ENCODE peak calls at places on chromosomes 13 and 19, in ten cellular contexts. C is glutamatergic neuron; S is GM12865; Y is CD4-positive, alpha-beta T cell; B is neural progenitor cell; G is progenitor cell of endocrine pancreas; Q is colonic mucosa; Z is type B pancreatic cell; M is fibroblast of the aortic adventitia; L is psoas muscle. A is an unnamed sample.

GRCh38 chr19:17681505-17682125 is 6.5 kb downstream of the UNC13A start:
- DNase-seq in Z (no peak), M (peak; percentile 60), G (peak; percentile 54), Y (no peak), Q (peak; percentile 25), C (peak; percentile 60), L (no peak), B (peak; percentile 86), S (peak; percentile 36), A (peak; percentile 78)

GRCh38 chr19:45045671-45046353 is 7.0 kb downstream of the CLASRP start:
- DNase-seq in C (no peak), Z (no peak), M (no peak), Y (no peak), G (no peak), Q (no peak), B (no peak), L (no peak), S (no peak), A (no peak)

GRCh38 chr19:32418155-32418554 is 12.6 kb downstream of the DPY19L3 start:
- DNase-seq in Q (no peak), Y (no peak), B (no peak), C (no peak), L (no peak), Z (no peak), M (no peak), S (no peak), G (no peak), A (no peak)

GRCh38 chr13:51643882-51644281 is 59.6 kb downstream of the WDFY2 start:
- DNase-seq in Q (no peak), M (peak; percentile 90), B (no peak), G (no peak), C (no peak), L (no peak), Y (no peak), S (no peak), Z (no peak), A (no peak)

GRCh38 chr13:41614671-41615519 is 157.5 kb downstream of the RGCC start:
- DNase-seq in C (no peak), Q (no peak), B (no peak), G (no peak), L (no peak), Y (no peak), M (peak; percentile 55), S (no peak), Z (no peak), A (no peak)

GRCh38 chr19:47363758-47364529 is 14.8 kb downstream of the DHX34 start:
- DNase-seq in C (peak; percentile 47), L (no peak), Z (no peak), Q (no peak), G (no peak), S (no peak), M (no peak), Y (no peak), B (peak; percentile 28), A (no peak)

GRCh38 chr19:48642862-48643261 is 3.1 kb downstream of the CA11 start:
- DNase-seq in S (no peak), L (no peak), Z (no peak), M (no peak), G (no peak), C (no peak), Q (no peak), Y (no peak), B (no peak), A (no peak)

GRCh38 chr19:47735131-47735530 is 10.2 kb upstream of the NOP53 start:
- DNase-seq in G (no peak), L (no peak), B (peak; percentile 23), Z (no peak), Y (no peak), C (no peak), S (no peak), Q (no peak), M (no peak), A (no peak)

GRCh38 chr19:10788146-10788545 is 47.9 kb downstream of the TMED1 start:
- DNase-seq in C (no peak), G (no peak), Z (no peak), Q (no peak), B (no peak), S (no peak), L (no peak), M (no peak), Y (no peak), A (no peak)

GRCh38 chr19:17468302-17469091 is 1.8 kb upstream of the SLC27A1 start:
- DNase-seq in L (peak; percentile 89), Q (peak; percentile 29), G (no peak), Y (no peak), C (no peak), Z (no peak), B (peak; percentile 41), S (no peak), M (peak; percentile 47), A (no peak)

GRCh38 chr19:491146-491741 is 5.0 kb upstream of the MADCAM1 start:
- DNase-seq in C (peak; percentile 35), M (no peak), Q (no peak), L (peak; percentile 81), Y (no peak), Z (no peak), B (no peak), S (peak; percentile 47), G (no peak), A (no peak)

GRCh38 chr19:41895745-41896580 is 13.0 kb downstream of the ARHGEF1 start:
- DNase-seq in L (no peak), S (peak; percentile 46), Q (no peak), C (peak; percentile 37), Z (no peak), M (no peak), B (peak; percentile 22), Y (no peak), G (no peak), A (no peak)
- TF ChIP-seq CTCF in L (no peak), S (peak; percentile 36), Q (no peak), C (peak; percentile 65), Z (peak; percentile 55), M (peak; percentile 9), B (peak; percentile 39), Y (no peak), G (peak; percentile 48), A (no peak)

DNA sequence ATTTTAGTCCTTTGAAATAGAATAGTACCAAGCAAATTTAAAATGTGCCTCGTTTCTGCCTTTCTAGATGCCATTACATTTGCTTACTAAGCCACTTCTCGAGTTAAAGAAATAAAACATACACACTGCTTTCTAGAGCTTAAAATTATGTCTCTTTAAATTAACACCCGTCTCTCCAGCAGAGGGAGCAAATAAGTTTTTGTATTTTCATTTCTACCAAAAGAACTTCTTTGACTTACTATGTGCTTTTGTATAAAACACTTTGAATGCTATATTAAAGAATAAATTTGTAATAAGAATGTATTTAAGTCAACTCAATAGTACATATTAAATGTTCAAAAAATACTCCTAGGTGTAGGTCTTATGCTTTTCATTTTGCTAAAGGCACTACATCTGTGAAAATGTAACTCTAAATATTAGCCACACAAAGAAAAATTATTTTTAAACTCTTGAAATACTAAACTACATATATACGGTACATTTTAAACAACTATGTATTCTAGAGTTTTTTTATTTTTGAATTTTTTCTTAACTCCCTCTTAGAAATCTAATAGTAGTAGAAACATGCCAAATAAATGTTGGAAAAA is 269.3 kb upstream of the MIR17HG start:
- DNase-seq in C (no peak), M (no peak), Z (no peak), Y (no peak), L (no peak), G (no peak), B (peak; percentile 16), Q (no peak), S (no peak), A (peak; percentile 13)
- TF ChIP-seq CTCF in C (peak; percentile 78), M (no peak), Z (peak; percentile 77), Y (no peak), L (peak; percentile 4), G (peak; percentile 64), B (peak; percentile 64), Q (no peak), S (peak; percentile 6), A (no peak)

DNA sequence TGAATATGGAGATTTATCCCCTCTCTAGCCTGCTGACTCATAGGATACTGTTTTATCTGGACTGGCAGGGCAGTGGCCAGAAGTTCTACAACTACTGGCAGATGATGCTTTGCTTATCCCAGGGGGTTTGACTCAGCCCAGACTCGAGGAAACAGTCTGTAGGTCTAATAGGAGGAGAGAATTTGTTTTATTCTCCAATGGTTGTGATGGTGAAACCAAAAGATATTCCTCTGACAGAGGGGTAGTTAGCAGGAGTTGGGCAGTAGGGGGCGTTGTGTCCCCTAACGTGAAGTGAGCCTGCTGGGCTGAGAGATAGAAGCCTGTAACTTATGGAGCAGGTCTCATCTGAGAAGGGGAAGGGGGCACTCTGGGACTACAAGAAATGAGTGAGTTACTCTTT is 74.9 kb downstream of the WTIP start:
- DNase-seq in Q (no peak), Y (no peak), M (peak; percentile 63), Z (no peak), C (peak; percentile 49), S (no peak), G (no peak), L (no peak), B (peak; percentile 65), A (no peak)
- TF ChIP-seq CTCF in Q (no peak), Y (no peak), M (no peak), Z (peak; percentile 68), C (peak; percentile 42), S (peak; percentile 28), G (peak; percentile 59), L (peak; percentile 27), B (peak; percentile 74), A (no peak)

DNA sequence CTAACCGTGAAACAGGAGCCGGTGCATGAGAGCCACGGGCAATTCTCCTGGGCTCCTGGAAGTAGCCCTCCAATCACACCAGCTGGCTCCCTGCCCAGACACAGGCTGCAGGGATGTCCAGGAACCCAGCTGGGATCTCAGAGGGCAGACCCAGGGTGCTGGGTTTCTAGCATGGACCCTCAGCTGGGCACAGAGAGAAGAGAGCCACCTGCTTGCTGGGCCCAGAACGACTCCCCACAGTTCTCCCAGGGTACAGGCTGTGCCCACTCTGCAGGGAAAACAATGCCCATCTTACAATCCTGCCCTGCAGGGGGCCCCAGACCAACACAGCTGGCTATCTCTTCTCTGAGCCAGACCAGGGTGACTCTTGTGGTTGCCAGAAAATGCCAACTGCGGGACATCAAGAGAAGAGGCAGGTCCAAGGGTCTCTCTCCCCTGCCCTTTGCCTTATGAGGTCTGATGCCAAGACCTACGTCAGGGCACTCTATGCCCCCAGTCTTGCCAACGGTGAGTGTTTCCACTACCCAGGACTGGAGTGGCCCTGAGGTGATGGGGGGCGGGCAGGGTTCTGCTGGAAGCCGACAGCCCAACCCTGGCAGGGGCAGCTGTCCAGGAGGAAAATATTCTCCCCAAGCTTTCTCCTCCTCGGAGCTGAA is 64.6 kb downstream of the CEBPG start:
- DNase-seq in B (no peak), G (no peak), Q (no peak), M (peak; percentile 17), C (peak; percentile 26), Y (no peak), S (no peak), L (peak; percentile 71), Z (no peak), A (no peak)
- TF ChIP-seq CTCF in B (peak; percentile 6), G (no peak), Q (no peak), M (no peak), C (no peak), Y (no peak), S (no peak), L (no peak), Z (no peak), A (no peak)